ENCODE peak calls at places on chromosomes 11 and 22, in five cellular contexts. T, K, A, W and L are unnamed samples.

GRCh38 chr11:18203723-18204122 is 31.1 kb downstream of the MRGPRX4 start:
- DNase-seq in T (no peak), K (no peak), A (no peak), W (no peak), L (no peak)

GRCh38 chr11:27012254-27012921 is 18.5 kb downstream of the FIBIN start:
- DNase-seq in T (no peak), K (no peak), A (no peak), W (no peak), L (peak; percentile 8)

GRCh38 chr11:72600557-72600956 is 73.7 kb downstream of the PDE2A start:
- DNase-seq in T (no peak), K (no peak), A (no peak), W (no peak), L (no peak)

GRCh38 chr11:15194671-15195415 is 80.1 kb downstream of the INSC start:
- DNase-seq in T (no peak), K (no peak), A (no peak), W (no peak), L (no peak)

GRCh38 chr11:123505546-123506299 is 75.7 kb downstream of the GRAMD1B start:
- DNase-seq in T (no peak), K (no peak), A (no peak), W (no peak), L (no peak)

GRCh38 chr22:50730013-50730891 is 7.8 kb upstream of the ACR start:
- DNase-seq in T (no peak), K (no peak), A (no peak), W (no peak), L (no peak)

GRCh38 chr11:123219066-123219697 is 24.1 kb upstream of the CLMP start:
- DNase-seq in T (no peak), K (no peak), A (no peak), W (no peak), L (no peak)

GRCh38 chr11:117950320-117950719 is 21.1 kb upstream of the TMPRSS13 start:
- DNase-seq in T (peak; percentile 79), K (no peak), A (no peak), W (no peak), L (no peak)

GRCh38 chr11:87528752-87529151 is 491.0 kb downstream of the TMEM135 start:
- DNase-seq in T (no peak), K (no peak), A (no peak), W (no peak), L (no peak)

GRCh38 chr11:120565436-120566155 is 54.0 kb downstream of the GRIK4 start:
- DNase-seq in T (no peak), K (no peak), A (no peak), W (no peak), L (no peak)

GRCh38 chr11:128422576-128423370 is 164.6 kb downstream of the ETS1 start:
- DNase-seq in T (peak; percentile 77), K (no peak), A (peak; percentile 69), W (no peak), L (no peak)

GRCh38 chr11:209275-210121 is 2.0 kb downstream of the RIC8A start:
- DNase-seq in T (no peak), K (no peak), A (peak; percentile 70), W (no peak), L (no peak)

GRCh38 chr22:50018608-50019291 is 6.2 kb upstream of the IL17REL start:
- DNase-seq in T (no peak), K (no peak), A (no peak), W (no peak), L (no peak)

GRCh38 chr11:128686745-128687177 is 7.1 kb upstream of the FLI1 start:
- DNase-seq in T (peak; percentile 73), K (peak; percentile 61), A (peak; percentile 80), W (no peak), L (no peak)